ENCODE peak calls at places on chromosomes 12 and 14, in five cellular contexts. T is stimulated activated naive B cell treated with anti-CD40 and anti-IgM and Interleukin-4, amounts not matched to agents 10 μg/mL and 1 μg/mL and 100 μg/mL, for 72 hours; W is posterior vena cava; M is NCI-H1092; R is NCI-H345. Q is an unnamed sample.

GRCh38 chr12:70774055-70774454 is 136.8 kb upstream of the PTPRB start:
- DNase-seq in T (no peak), W (no peak), M (peak), R (peak), Q (no peak)

GRCh38 chr12:92208613-92209121 is 63.0 kb upstream of the BTG1 start:
- DNase-seq in T (no peak), W (no peak), M (no peak), R (peak), Q (no peak)

GRCh38 chr12:46404225-46404631 is 31.7 kb upstream of the SLC38A2 start:
- DNase-seq in T (no peak), W (no peak), M (no peak), R (no peak), Q (no peak)

GRCh38 chr14:25680934-25681333 is 631.0 kb upstream of the STXBP6 start:
- DNase-seq in T (no peak), W (no peak), M (no peak), R (no peak), Q (peak)

GRCh38 chr12:1882405-1882804 is 36.0 kb downstream of the CACNA2D4 start:
- DNase-seq in T (no peak), W (no peak), M (no peak), R (no peak), Q (no peak)

GRCh38 chr12:19624401-19624930 is 185.2 kb downstream of the AEBP2 start:
- DNase-seq in T (no peak), W (no peak), M (no peak), R (no peak), Q (no peak)

GRCh38 chr14:27242874-27243273 is 645.0 kb upstream of the NOVA1 start:
- DNase-seq in T (no peak), W (no peak), M (no peak), R (no peak), Q (no peak)

GRCh38 chr14:76762617-76763361 is 1.5 kb downstream of the VASH1 start:
- DNase-seq in T (no peak), W (no peak), M (no peak), R (no peak), Q (no peak)

GRCh38 chr12:101828463-101829196 is 2.1 kb downstream of the GNPTAB start:
- DNase-seq in T (no peak), W (no peak), M (no peak), R (no peak), Q (no peak)

GRCh38 chr14:95452890-95453712 is 63.3 kb downstream of the SYNE3 start:
- DNase-seq in T (no peak), W (no peak), M (no peak), R (peak), Q (no peak)

GRCh38 chr12:102029148-102029547 is 32.6 kb downstream of the WASHC3 start:
- DNase-seq in T (no peak), W (no peak), M (no peak), R (no peak), Q (no peak)

GRCh38 chr12:64682572-64683277 is 72.4 kb downstream of the RASSF3 start:
- DNase-seq in T (no peak), W (no peak), M (peak), R (peak), Q (no peak)

GRCh38 chr14:75979071-75979571 is 2.7 kb downstream of the TGFB3 start:
- DNase-seq in T (no peak), W (no peak), M (no peak), R (no peak), Q (no peak)

GRCh38 chr14:32808574-32809098 is 130.0 kb upstream of the NPAS3 start:
- DNase-seq in T (no peak), W (no peak), M (peak), R (peak), Q (no peak)

GRCh38 chr12:70660620-70661219 is 23.5 kb upstream of the PTPRB start:
- DNase-seq in T (no peak), W (no peak), M (no peak), R (no peak), Q (no peak)

GRCh38 chr12:55875704-55876103 is 33.0 kb upstream of the MMP19 start:
- DNase-seq in T (no peak), W (no peak), M (no peak), R (no peak), Q (no peak)

GRCh38 chr12:26748741-26749431 is 84.1 kb downstream of the ITPR2 start:
- DNase-seq in T (no peak), W (no peak), M (no peak), R (no peak), Q (no peak)

GRCh38 chr12:119444462-119445044 is 110.0 kb downstream of the CCDC60 start:
- DNase-seq in T (peak), W (no peak), M (peak), R (peak), Q (no peak)

GRCh38 chr12:54036620-54037359 is 3.9 kb downstream of the HOXC5 start:
- DNase-seq in T (no peak), W (no peak), M (peak), R (peak), Q (no peak)

GRCh38 chr14:68458840-68459469 is 333.9 kb downstream of the ZFP36L1 start:
- DNase-seq in T (no peak), W (peak), M (peak), R (peak), Q (no peak)

GRCh38 chr12:103672401-103673119 is 85.5 kb downstream of the STAB2 start:
- DNase-seq in T (no peak), W (no peak), M (no peak), R (no peak), Q (no peak)

GRCh38 chr14:50741571-50741970 is 73.5 kb upstream of the SAV1 start:
- DNase-seq in T (no peak), W (no peak), M (no peak), R (no peak), Q (no peak)